ENCODE peak calls at places on chromosomes 11 and 22, in nine cellular contexts. Q, I, U, K, D, T, X, F and O are unnamed samples.

GRCh38 chr11:119055901-119056300 is 1.1 kb downstream of the HYOU1 start:
- DNase-seq in X (no peak), F (no peak), I (peak), U (no peak), D (no peak), T (no peak), K (peak), Q (peak), O (no peak)

GRCh38 chr11:20670932-20671403 is 1.6 kb downstream of the NELL1 start:
- DNase-seq in T (no peak), Q (no peak), D (no peak), U (no peak), X (no peak), I (no peak), K (no peak), F (no peak), O (no peak)

GRCh38 chr22:22720201-22720723 is 75.8 kb downstream of the GGTLC2 start:
- DNase-seq in F (no peak), T (no peak), U (no peak), D (peak), Q (peak), X (no peak), I (peak), K (peak), O (peak)

GRCh38 chr11:22189660-22190059 is 3.2 kb upstream of the ANO5 start:
- DNase-seq in X (no peak), T (no peak), I (no peak), Q (no peak), F (no peak), K (no peak), D (no peak), U (no peak), O (no peak)

GRCh38 chr11:94032066-94032465 is 10.9 kb downstream of the HEPHL1 start:
- DNase-seq in T (no peak), D (no peak), X (no peak), Q (no peak), I (no peak), F (no peak), U (no peak), K (no peak), O (no peak)

GRCh38 chr11:126277322-126277721 is 5.6 kb upstream of the TIRAP start:
- DNase-seq in T (no peak), X (no peak), I (no peak), F (no peak), K (no peak), U (no peak), Q (no peak), D (no peak), O (no peak)

GRCh38 chr11:84686726-84687125 is 940.4 kb downstream of the DLG2 start:
- DNase-seq in F (no peak), T (no peak), X (no peak), Q (no peak), U (no peak), D (no peak), I (no peak), K (no peak), O (no peak)

GRCh38 chr22:40243891-40244290 is 66.2 kb downstream of the TNRC6B start:
- DNase-seq in T (no peak), F (no peak), Q (no peak), I (no peak), X (no peak), D (no peak), U (no peak), K (no peak), O (no peak)

GRCh38 chr22:49946612-49947295 is 13.8 kb upstream of the PIM3 start:
- DNase-seq in U (no peak), Q (no peak), X (no peak), F (no peak), D (no peak), T (no peak), K (no peak), I (no peak), O (no peak)

GRCh38 chr11:69119170-69119569 is 36.6 kb upstream of the SMIM38 start:
- DNase-seq in T (no peak), Q (no peak), F (no peak), I (no peak), U (no peak), X (no peak), K (no peak), D (no peak), O (no peak)